ENCODE peak calls at places on chromosomes 12 and 14, in seven cellular contexts. X, F, W, R, O, T and B are unnamed samples.

GRCh38 chr12:94190623-94191022 is 42.2 kb downstream of the PLXNC1 start:
- DNase-seq in O (no peak), R (no peak), F (no peak), W (no peak), X (no peak), T (no peak), B (no peak)

GRCh38 chr12:30440826-30441602 is 254.7 kb downstream of the IPO8 start:
- DNase-seq in O (peak; percentile 35), X (no peak), F (no peak), R (no peak), T (no peak), W (no peak), B (no peak)

GRCh38 chr14:32203928-32204357 is 874 bp upstream of the RNU6-8 start:
- DNase-seq in X (no peak), O (peak; percentile 21), F (no peak), T (peak; percentile 39), R (no peak), W (peak; percentile 36), B (no peak)

GRCh38 chr12:28222081-28222700 is 31.9 kb downstream of the CCDC91 start:
- DNase-seq in F (no peak), X (no peak), R (peak; percentile 47), T (no peak), W (no peak), O (no peak), B (no peak)

GRCh38 chr14:74401504-74402241 is 24.3 kb downstream of the SYNDIG1L start:
- DNase-seq in R (peak; percentile 41), W (peak; percentile 38), T (peak; percentile 45), F (no peak), X (no peak), O (no peak), B (no peak)

GRCh38 chr12:132106921-132107320 is 37.2 kb downstream of the DDX51 start:
- DNase-seq in W (no peak), R (no peak), T (no peak), X (no peak), O (no peak), F (no peak), B (no peak)

GRCh38 chr14:63287661-63288483 is 30.9 kb downstream of the GPHB5 start:
- DNase-seq in T (no peak), X (no peak), F (peak; percentile 20), R (no peak), O (no peak), W (no peak), B (no peak)

GRCh38 chr12:52041695-52042123 is 9.5 kb upstream of the NR4A1 start:
- DNase-seq in W (no peak), F (no peak), T (peak; percentile 82), R (no peak), O (peak; percentile 51), X (no peak), B (peak; percentile 82)

GRCh38 chr14:104114421-104115130 is 23.8 kb upstream of the KIF26A start:
- DNase-seq in F (no peak), W (peak; percentile 14), O (no peak), X (peak; percentile 47), T (peak; percentile 11), R (no peak), B (no peak)

GRCh38 chr14:103891667-103892215 is 36.5 kb upstream of the TDRD9 start:
- DNase-seq in F (no peak), R (no peak), T (no peak), W (no peak), O (no peak), X (no peak), B (no peak)

GRCh38 chr14:31582286-31582691 is 21.1 kb downstream of the NUBPL start:
- DNase-seq in T (peak; percentile 32), F (peak; percentile 36), X (no peak), O (no peak), W (no peak), R (no peak), B (no peak)

GRCh38 chr12:111322336-111323250 is 46.3 kb downstream of the PHETA1 start:
- DNase-seq in X (no peak), T (peak; percentile 60), F (no peak), W (no peak), R (no peak), O (no peak), B (no peak)

GRCh38 chr14:105013150-105013787 is 7.6 kb downstream of the CDCA4 start:
- DNase-seq in T (peak; percentile 58), O (no peak), W (no peak), F (no peak), X (no peak), R (no peak), B (no peak)

GRCh38 chr12:78696267-78696666 is 168.3 kb upstream of the SYT1 start:
- DNase-seq in X (no peak), F (no peak), T (no peak), R (no peak), O (no peak), W (no peak), B (no peak)

GRCh38 chr14:54815016-54815415 is 87.6 kb downstream of the GCH1 start:
- DNase-seq in T (no peak), W (no peak), F (no peak), X (no peak), R (no peak), O (no peak), B (no peak)

GRCh38 chr12:122951979-122952892 is 14.0 kb downstream of the ABCB9 start:
- DNase-seq in O (peak; percentile 79), W (peak; percentile 86), R (peak; percentile 60), X (peak; percentile 82), T (peak; percentile 84), F (no peak), B (no peak)

GRCh38 chr14:89417469-89418225 is 614 bp upstream of the FOXN3 start:
- DNase-seq in T (peak; percentile 72), O (peak; percentile 77), R (peak; percentile 39), F (no peak), X (peak; percentile 75), W (peak; percentile 69), B (peak; percentile 80)

GRCh38 chr14:89411976-89412375 is 5.1 kb downstream of the FOXN3 start:
- DNase-seq in W (no peak), O (no peak), X (no peak), T (no peak), F (no peak), R (no peak), B (no peak)

GRCh38 chr14:89417111-89417468 is at the start of gene FOXN3:
- DNase-seq in O (peak; percentile 87), X (peak; percentile 94), W (peak; percentile 95), R (peak; percentile 81), F (peak; percentile 68), T (peak; percentile 95), B (peak; percentile 95)

GRCh38 chr14:89416002-89416995 is 734 bp downstream of the FOXN3 start:
- DNase-seq in O (peak; percentile 98), W (peak; percentile 100), R (peak; percentile 99), F (peak; percentile 96), X (peak; percentile 97), T (peak; percentile 97), B (peak; percentile 100)

GRCh38 chr14:89415139-89415538 is 1.9 kb downstream of the FOXN3 start:
- DNase-seq in O (no peak), F (no peak), X (no peak), R (no peak), W (no peak), T (no peak), B (no peak)
- H3K27ac ChIP-seq in O (no peak overlapping the region), F (no peak overlapping the region), X (peak overlapping the region; percentile 92), R (no peak overlapping the region), W (peak overlapping the region; percentile 96), T (peak overlapping the region; percentile 98), B (peak overlapping the region; percentile 96)

GRCh38 chr12:55822228-55822627 is 4.4 kb downstream of the ORMDL2 start:
- DNase-seq in R (no peak), X (no peak), F (no peak), T (no peak), O (peak; percentile 44), W (peak; percentile 37), B (no peak)
- TF ChIP-seq CTCF in R (no peak), X (no peak), F (peak; percentile 43), T (peak; percentile 19), O (peak; percentile 56), W (no peak), B (no peak)

GRCh38 chr12:64652346-64652745 is 42.1 kb downstream of the RASSF3 start:
- DNase-seq in F (no peak), T (no peak), R (no peak), W (no peak), O (no peak), X (no peak), B (no peak)
- H3K27ac ChIP-seq in F (no peak overlapping the region), T (peak overlapping the region; percentile 40), R (no peak overlapping the region), W (no peak overlapping the region), O (peak overlapping the region; percentile 50), X (no peak overlapping the region), B (peak overlapping the region; percentile 84)

GRCh38 chr12:115362319-115362976 is 678.5 kb upstream of the TBX3 start:
- DNase-seq in R (no peak), X (no peak), F (no peak), T (no peak), O (no peak), W (no peak), B (no peak)
- TF ChIP-seq CTCF in R (no peak), X (no peak), F (peak; percentile 23), T (no peak), O (no peak), W (no peak), B (no peak)

DNA sequence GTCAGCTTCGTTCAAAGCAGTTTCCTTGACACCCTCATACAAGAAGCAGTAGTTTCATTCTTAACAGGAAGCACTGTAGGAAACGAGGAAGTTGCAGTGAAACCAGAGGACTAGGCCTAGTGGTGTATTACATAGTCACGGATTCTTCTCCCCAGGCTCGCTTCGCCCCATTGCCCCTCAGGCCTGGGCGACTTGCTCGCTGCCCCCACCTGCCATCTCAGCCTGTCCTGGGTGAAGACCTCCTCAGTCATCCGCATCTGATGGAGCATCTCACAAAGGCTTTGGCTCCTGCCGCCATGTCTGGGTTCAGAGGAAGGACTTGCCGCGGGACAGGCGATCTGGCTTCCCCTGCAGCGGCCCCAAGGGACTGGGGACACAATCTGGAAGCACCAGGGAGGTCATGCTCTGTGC is 93.5 kb downstream of the LMNTD1 start:
- DNase-seq in F (no peak), O (no peak), R (no peak), T (peak; percentile 28), W (no peak), X (no peak), B (no peak)
- H3K27ac ChIP-seq in F (no peak overlapping the region), O (no peak overlapping the region), R (no peak overlapping the region), T (no peak overlapping the region), W (no peak overlapping the region), X (no peak overlapping the region), B (no peak overlapping the region)

DNA sequence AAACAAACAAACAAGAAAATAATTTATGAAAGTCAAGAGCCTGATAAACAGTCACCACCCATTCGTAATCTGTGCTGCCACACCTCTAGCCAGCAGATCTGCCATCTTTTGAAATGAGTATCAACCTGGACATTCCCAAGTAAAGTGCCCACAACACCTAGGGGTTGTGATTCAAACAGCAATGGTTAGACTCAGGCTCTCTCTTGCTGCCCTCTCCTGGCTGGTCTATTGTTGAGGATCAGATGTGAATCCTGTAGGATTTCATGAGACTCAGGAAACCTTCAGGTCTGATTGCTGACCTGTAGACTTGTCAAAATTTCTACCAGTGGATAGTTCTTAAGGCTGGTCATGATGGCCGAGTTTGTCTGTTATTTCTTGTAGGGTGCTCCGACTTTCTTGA is 26.8 kb downstream of the DGLUCY start:
- DNase-seq in R (no peak), T (no peak), W (peak; percentile 50), X (no peak), O (peak; percentile 67), F (no peak), B (no peak)
- TF ChIP-seq CTCF in R (no peak), T (peak; percentile 27), W (peak; percentile 28), X (peak; percentile 17), O (peak; percentile 38), F (peak; percentile 47), B (no peak)